ENCODE peak calls at places on chromosomes 11 and 22, in four cellular contexts. W, Y, F and A are unnamed samples.

GRCh38 chr22:24512043-24512442 is 16.9 kb downstream of the UPB1 start:
- DNase-seq in Y (no peak), W (no peak), F (no peak), A (no peak)

GRCh38 chr11:47248664-47249377 is at the start of gene ACP2:
- DNase-seq in Y (peak; percentile 73), W (peak; percentile 91), F (peak; percentile 77), A (peak; percentile 68)

GRCh38 chr11:18365736-18366135 is 28.6 kb upstream of the LDHA start:
- DNase-seq in Y (no peak), F (no peak), W (no peak), A (no peak)

GRCh38 chr11:61148016-61148640 is 13.1 kb downstream of the VPS37C start:
- DNase-seq in F (no peak), Y (no peak), W (no peak), A (peak; percentile 38)

GRCh38 chr11:14336507-14337503 is 22.2 kb downstream of the RRAS2 start:
- DNase-seq in W (no peak), F (peak; percentile 79), Y (no peak), A (peak; percentile 93)

GRCh38 chr22:37417737-37418348 is 9.4 kb downstream of the ELFN2 start:
- DNase-seq in F (no peak), W (no peak), Y (no peak), A (no peak)

GRCh38 chr11:40328890-40329617 is 1130.4 kb downstream of the LRRC4C start:
- DNase-seq in F (peak; percentile 46), Y (no peak), W (peak; percentile 70), A (peak; percentile 100)

GRCh38 chr22:46780453-46780852 is 18.0 kb downstream of the TBC1D22A start:
- DNase-seq in Y (no peak), F (no peak), W (no peak), A (no peak)

GRCh38 chr11:5242933-5243844 is 6.5 kb downstream of the HBG1 start:
- DNase-seq in W (no peak), Y (no peak), F (no peak), A (no peak)

GRCh38 chr11:84419576-84419975 is 1133.4 kb upstream of the CCDC90B start:
- DNase-seq in F (no peak), W (no peak), Y (no peak), A (no peak)

GRCh38 chr11:46127150-46127638 is 5.9 kb upstream of the PHF21A start:
- DNase-seq in W (peak; percentile 28), Y (no peak), F (peak; percentile 75), A (peak; percentile 23)

GRCh38 chr11:119807841-119808240 is 78.8 kb upstream of the NECTIN1 start:
- DNase-seq in Y (no peak), W (no peak), F (no peak), A (no peak)

GRCh38 chr11:106473089-106473722 is 395.7 kb downstream of the AASDHPPT start:
- DNase-seq in Y (no peak), W (no peak), F (no peak), A (no peak)

GRCh38 chr22:31561238-31561887 is 65.0 kb downstream of the SFI1 start:
- DNase-seq in W (peak; percentile 83), Y (peak; percentile 19), F (no peak), A (peak; percentile 69)

GRCh38 chr11:67355023-67355793 is 1.9 kb upstream of the POLD4 start:
- DNase-seq in Y (no peak), W (no peak), F (no peak), A (no peak)

GRCh38 chr11:104490182-104490581 is 326.2 kb upstream of the PDGFD start:
- DNase-seq in W (no peak), F (no peak), Y (no peak), A (no peak)

GRCh38 chr11:86802601-86803051 is 2.3 kb downstream of the PRSS23 start:
- DNase-seq in W (no peak), F (no peak), Y (no peak), A (peak; percentile 70)

GRCh38 chr22:46763051-46763705 is 728 bp downstream of the TBC1D22A start:
- DNase-seq in W (no peak), Y (no peak), F (no peak), A (no peak)

GRCh38 chr22:31537019-31537535 is 40.7 kb downstream of the SFI1 start:
- DNase-seq in F (no peak), W (no peak), Y (no peak), A (no peak)

GRCh38 chr11:61532136-61533038 is 23.8 kb downstream of the LRRC10B start:
- DNase-seq in F (no peak), Y (peak; percentile 17), W (no peak), A (peak; percentile 53)

GRCh38 chr11:128725630-128726461 is 32.0 kb downstream of the FLI1 start:
- DNase-seq in W (no peak), Y (no peak), F (no peak), A (peak; percentile 30)

GRCh38 chr11:120354068-120354467 is 17.9 kb downstream of the ARHGEF12 start:
- DNase-seq in W (no peak), Y (no peak), F (no peak), A (no peak)

GRCh38 chr11:92411431-92411830 is 186.8 kb downstream of the FAT3 start:
- DNase-seq in F (no peak), W (no peak), Y (no peak), A (no peak)

GRCh38 chr22:37904572-37905533 is 1.2 kb upstream of the MICALL1 start:
- DNase-seq in Y (no peak), F (peak; percentile 91), W (peak; percentile 79), A (peak; percentile 95)

GRCh38 chr11:74466916-74467885 is at the start of gene KCNE3:
- DNase-seq in Y (no peak), F (no peak), W (peak; percentile 59), A (peak; percentile 9)

GRCh38 chr11:128089962-128090361 is 497.4 kb downstream of the ETS1 start:
- DNase-seq in Y (no peak), W (no peak), F (no peak), A (no peak)

GRCh38 chr22:19109198-19110063 is 12.8 kb downstream of the DGCR2 start:
- DNase-seq in W (no peak), Y (peak; percentile 33), F (no peak), A (peak; percentile 80)

GRCh38 chr11:27187848-27188621 is 147.4 kb downstream of the BBOX1 start:
- DNase-seq in Y (no peak), W (no peak), F (no peak), A (no peak)

GRCh38 chr11:85705805-85706204 is 19.8 kb upstream of the CCDC89 start:
- DNase-seq in Y (no peak), W (no peak), F (no peak), A (peak; percentile 77)

GRCh38 chr22:36773935-36774334 is 2.0 kb downstream of the IFT27 start:
- DNase-seq in W (no peak), F (no peak), Y (no peak), A (peak; percentile 24)

GRCh38 chr11:77497368-77497767 is 23.5 kb upstream of the PAK1 start:
- DNase-seq in W (no peak), F (no peak), Y (no peak), A (no peak)

GRCh38 chr11:9092846-9093778 is 1.7 kb upstream of the SCUBE2 start:
- DNase-seq in W (no peak), F (no peak), Y (no peak), A (no peak)

GRCh38 chr11:94604496-94604895 is 37.3 kb downstream of the PIWIL4 start:
- DNase-seq in W (no peak), F (no peak), Y (no peak), A (peak; percentile 58)

GRCh38 chr11:2884424-2884815 is 1.2 kb downstream of the CDKN1C start:
- DNase-seq in F (no peak), Y (no peak), W (peak; percentile 69), A (no peak)

GRCh38 chr11:110294509-110294908 is 1.9 kb downstream of the RDX start:
- DNase-seq in W (no peak), F (no peak), Y (no peak), A (no peak)

GRCh38 chr11:61183645-61184044 is 19.7 kb upstream of the PGA3 start:
- DNase-seq in F (no peak), W (no peak), Y (no peak), A (no peak)

GRCh38 chr11:1932681-1933080 is 13.2 kb downstream of the TNNT3 start:
- DNase-seq in W (no peak), F (no peak), Y (no peak), A (no peak)

GRCh38 chr11:131884461-131885073 is 514.2 kb downstream of the NTM start:
- DNase-seq in F (no peak), W (no peak), Y (no peak), A (peak; percentile 82)

GRCh38 chr11:116793476-116794096 is 1.9 kb upstream of the APOA5 start:
- DNase-seq in F (no peak), Y (no peak), W (no peak), A (peak; percentile 16)